ENCODE peak calls at places on chromosomes 13 and 19, in five cellular contexts. One of them, this sample, is unnamed.

GRCh38 chr19:31639306-31639705 is 290.1 kb upstream of the TSHZ3 start:
- DNase-seq in NCI-H1105: no peak
- DNase-seq in GM23338: no peak
- DNase-seq in endothelial cell of umbilical vein: no peak
- DNase-seq in anterior cingulate cortex: no peak
- DNase-seq in this sample: no peak

GRCh38 chr13:106573855-106574254 is 5.9 kb upstream of the ARGLU1 start:
- DNase-seq in NCI-H1105: no peak
- DNase-seq in GM23338: no peak
- DNase-seq in endothelial cell of umbilical vein: no peak
- DNase-seq in anterior cingulate cortex: no peak
- DNase-seq in this sample: no peak

GRCh38 chr13:43924549-43925245 is 45.0 kb downstream of the LACC1 start:
- DNase-seq in NCI-H1105: no peak
- DNase-seq in GM23338: no peak
- DNase-seq in endothelial cell of umbilical vein: no peak
- DNase-seq in anterior cingulate cortex: no peak
- DNase-seq in this sample: no peak

GRCh38 chr13:46097015-46097414 is 7.8 kb downstream of the CPB2 start:
- DNase-seq in NCI-H1105: no peak
- DNase-seq in GM23338: no peak
- DNase-seq in endothelial cell of umbilical vein: no peak
- DNase-seq in anterior cingulate cortex: peak
- DNase-seq in this sample: no peak

GRCh38 chr13:22757530-22758120 is 423.2 kb upstream of the SGCG start:
- DNase-seq in NCI-H1105: no peak
- DNase-seq in GM23338: peak
- DNase-seq in endothelial cell of umbilical vein: no peak
- DNase-seq in anterior cingulate cortex: no peak
- DNase-seq in this sample: no peak

GRCh38 chr19:3656073-3656746 is 29.6 kb upstream of the CACTIN start:
- DNase-seq in NCI-H1105: no peak
- DNase-seq in GM23338: no peak
- DNase-seq in endothelial cell of umbilical vein: no peak
- DNase-seq in anterior cingulate cortex: no peak
- DNase-seq in this sample: no peak

GRCh38 chr19:53583181-53583580 is 45.2 kb downstream of the ZNF331 start:
- DNase-seq in NCI-H1105: no peak
- DNase-seq in GM23338: no peak
- DNase-seq in endothelial cell of umbilical vein: no peak
- DNase-seq in anterior cingulate cortex: no peak
- DNase-seq in this sample: no peak

GRCh38 chr13:43136940-43137574 is 113.7 kb downstream of the DNAJC15 start:
- DNase-seq in NCI-H1105: no peak
- DNase-seq in GM23338: peak
- DNase-seq in endothelial cell of umbilical vein: no peak
- DNase-seq in anterior cingulate cortex: no peak
- DNase-seq in this sample: no peak

GRCh38 chr19:40013991-40014390 is 17.1 kb downstream of the ZNF546 start:
- DNase-seq in NCI-H1105: no peak
- DNase-seq in GM23338: peak
- DNase-seq in endothelial cell of umbilical vein: no peak
- DNase-seq in anterior cingulate cortex: no peak
- DNase-seq in this sample: no peak

GRCh38 chr19:18969953-18970659 is 29.1 kb upstream of the HOMER3 start:
- DNase-seq in NCI-H1105: no peak
- DNase-seq in GM23338: no peak
- DNase-seq in endothelial cell of umbilical vein: no peak
- DNase-seq in anterior cingulate cortex: no peak
- DNase-seq in this sample: no peak

GRCh38 chr13:28204690-28205443 is 66.5 kb downstream of the PAN3 start:
- DNase-seq in NCI-H1105: no peak
- DNase-seq in GM23338: no peak
- DNase-seq in endothelial cell of umbilical vein: no peak
- DNase-seq in anterior cingulate cortex: no peak
- DNase-seq in this sample: no peak

GRCh38 chr19:39351537-39352037 is 9.4 kb downstream of the SAMD4B start:
- DNase-seq in NCI-H1105: no peak
- DNase-seq in GM23338: no peak
- DNase-seq in endothelial cell of umbilical vein: no peak
- DNase-seq in anterior cingulate cortex: no peak
- DNase-seq in this sample: no peak

GRCh38 chr13:46463719-46464118 is 76.7 kb upstream of the RUBCNL start:
- DNase-seq in NCI-H1105: no peak
- DNase-seq in GM23338: no peak
- DNase-seq in endothelial cell of umbilical vein: no peak
- DNase-seq in anterior cingulate cortex: no peak
- DNase-seq in this sample: no peak

GRCh38 chr13:90534617-90535340 is 812.7 kb upstream of the MIR17HG start:
- DNase-seq in NCI-H1105: no peak
- DNase-seq in GM23338: no peak
- DNase-seq in endothelial cell of umbilical vein: no peak
- DNase-seq in anterior cingulate cortex: no peak
- DNase-seq in this sample: no peak

GRCh38 chr19:45346449-45346848 is 5.9 kb downstream of the KLC3 start:
- DNase-seq in NCI-H1105: no peak
- DNase-seq in GM23338: peak
- DNase-seq in endothelial cell of umbilical vein: no peak
- DNase-seq in anterior cingulate cortex: no peak
- DNase-seq in this sample: no peak